ENCODE peak calls at places on chromosomes 12 and 14, in ten cellular contexts. P is stimulated activated CD4-positive, alpha-beta T cell treated with anti-CD3 and anti-CD28 coated beads, TNF-alpha, amount 100 ng/mL, for 1 hour; O is DMS79; X is endothelial cell; C is CD8-positive, alpha-beta T cell; H is RPMI8226; J is HTR-8/SVneo; U is stomach; V is naive thymus-derived CD8-positive, alpha-beta T cell; F is stimulated activated CD8-positive, alpha-beta memory T cell treated with anti-CD3 and anti-CD28 coated beads, Interleukin-12 subunit alpha, Interleukin-12 subunit beta, amount 100 ng/mL, for 1 hour. E is an unnamed sample.

GRCh38 chr12:69821441-69822204 is 3.4 kb upstream of the MYRFL start:
- DNase-seq in P (no peak), O (no peak), X (no peak), C (no peak), H (no peak), J (peak; percentile 74), U (no peak), V (no peak), F (no peak), E (no peak)

GRCh38 chr12:119340604-119341003 is 6.1 kb downstream of the CCDC60 start:
- DNase-seq in P (no peak), O (no peak), X (no peak), C (no peak), H (no peak), J (no peak), U (no peak), V (no peak), F (no peak), E (no peak)

GRCh38 chr14:100032749-100033148 is 32.5 kb upstream of the EVL start:
- DNase-seq in P (no peak), O (peak; percentile 21), X (no peak), C (no peak), H (no peak), J (no peak), U (no peak), V (no peak), F (no peak), E (no peak)

GRCh38 chr14:68669101-68669500 is 123.8 kb downstream of the ZFP36L1 start:
- DNase-seq in P (no peak), O (no peak), X (no peak), C (no peak), H (no peak), J (no peak), U (no peak), V (no peak), F (no peak), E (no peak)

GRCh38 chr12:54287316-54288157 is 7.0 kb downstream of the HNRNPA1 start:
- DNase-seq in P (no peak), O (no peak), X (no peak), C (no peak), H (no peak), J (no peak), U (no peak), V (no peak), F (no peak), E (no peak)

GRCh38 chr14:93655078-93655750 is 133.1 kb downstream of the PRIMA1 start:
- DNase-seq in P (no peak), O (peak; percentile 27), X (peak; percentile 52), C (no peak), H (peak; percentile 55), J (peak; percentile 56), U (no peak), V (no peak), F (no peak), E (no peak)

GRCh38 chr14:63343878-63344277 is 25.1 kb upstream of the GPHB5 start:
- DNase-seq in P (no peak), O (no peak), X (no peak), C (no peak), H (no peak), J (no peak), U (no peak), V (no peak), F (no peak), E (no peak)

GRCh38 chr14:77139540-77140342 is 1.9 kb downstream of the ZDHHC22 start:
- DNase-seq in P (no peak), O (peak; percentile 42), X (peak; percentile 84), C (no peak), H (peak; percentile 58), J (peak; percentile 92), U (no peak), V (peak; percentile 10), F (peak; percentile 8), E (peak; percentile 52)

GRCh38 chr12:76137611-76138010 is 53.1 kb upstream of the NAP1L1 start:
- DNase-seq in P (no peak), O (no peak), X (no peak), C (no peak), H (no peak), J (no peak), U (no peak), V (no peak), F (no peak), E (no peak)

GRCh38 chr12:105601158-105601557 is 270.7 kb downstream of the C12orf75 start:
- DNase-seq in P (no peak), O (no peak), X (no peak), C (no peak), H (no peak), J (no peak), U (no peak), V (no peak), F (no peak), E (no peak)

GRCh38 chr12:16063728-16064127 is 152.6 kb downstream of the DERA start:
- DNase-seq in P (no peak), O (no peak), X (no peak), C (no peak), H (no peak), J (no peak), U (no peak), V (no peak), F (no peak), E (no peak)

GRCh38 chr14:58749066-58749669 is 111.4 kb downstream of the DACT1 start:
- DNase-seq in P (no peak), O (peak; percentile 100), X (no peak), C (no peak), H (peak; percentile 10), J (peak; percentile 98), U (peak; percentile 51), V (no peak), F (no peak), E (no peak)

GRCh38 chr14:49971156-49972141 is 78.6 kb downstream of the ARF6 start:
- DNase-seq in P (peak; percentile 28), O (peak; percentile 64), X (no peak), C (peak; percentile 33), H (peak; percentile 86), J (no peak), U (no peak), V (peak; percentile 59), F (peak; percentile 30), E (peak; percentile 85)